ENCODE peak calls at places on chromosomes 16 and 17, in five cellular contexts. V is prostate gland, U is HCT116, H is transverse colon, D is K562. L is an unnamed sample. For H3K4me1, the result is how much of the 10 kb centered on the place peaks cover.

GRCh38 chr17:29524692-29525091 is 42.1 kb downstream of the ABHD15 start:
- DNase-seq in V (no peak), U (no peak), H (no peak), D (no peak), L (no peak)

GRCh38 chr16:4915226-4915761 is 21.7 kb downstream of the PPL start:
- DNase-seq in V (no peak), U (peak), H (no peak), D (no peak), L (peak)

GRCh38 chr17:28712037-28712704 is 483 bp upstream of the PROCA1 start:
- DNase-seq in V (no peak), U (no peak), H (peak), D (peak), L (no peak)

GRCh38 chr17:41785091-41785875 is 1.2 kb downstream of the JUP start:
- DNase-seq in V (no peak), U (no peak), H (peak), D (peak), L (no peak)

GRCh38 chr17:37089998-37090397 is 141.2 kb downstream of the AATF start:
- DNase-seq in V (no peak), U (no peak), H (no peak), D (no peak), L (no peak)

GRCh38 chr17:34710226-34710625 is 130.8 kb downstream of the TMEM132E start:
- DNase-seq in V (no peak), U (no peak), H (no peak), D (no peak), L (no peak)

GRCh38 chr16:84484579-84485254 is 19.7 kb downstream of the MEAK7 start:
- DNase-seq in V (peak), U (peak), H (peak), D (peak), L (no peak)

GRCh38 chr17:7997186-7997585 is 5.2 kb upstream of the GUCY2D start:
- DNase-seq in V (no peak), U (peak), H (peak), D (no peak), L (peak)

GRCh38 chr16:5502467-5502869 is 404.9 kb upstream of the EEF2KMT start:
- DNase-seq in V (no peak), U (no peak), H (peak), D (peak), L (no peak)

GRCh38 chr17:4335185-4335584 is 31.3 kb downstream of the UBE2G1 start:
- DNase-seq in V (no peak), U (no peak), H (no peak), D (no peak), L (no peak)

GRCh38 chr16:1390239-1390638 is 24.3 kb downstream of the UNKL start:
- DNase-seq in V (no peak), U (no peak), H (no peak), D (no peak), L (no peak)

GRCh38 chr16:70375636-70376611 is 29.2 kb downstream of the DDX19A start:
- DNase-seq in V (no peak), U (no peak), H (no peak), D (no peak), L (no peak)

GRCh38 chr16:69270831-69271230 is 40.3 kb upstream of the VPS4A start:
- DNase-seq in V (no peak), U (no peak), H (no peak), D (no peak), L (no peak)

GRCh38 chr16:10120953-10121352 is 61.3 kb downstream of the GRIN2A start:
- DNase-seq in V (no peak), U (no peak), H (no peak), D (no peak), L (no peak)

GRCh38 chr17:76598004-76598439 is 12.4 kb upstream of the ST6GALNAC2 start:
- DNase-seq in V (no peak), U (no peak), H (no peak), D (no peak), L (no peak)

GRCh38 chr17:67629963-67630320 is 87.8 kb upstream of the NOL11 start:
- DNase-seq in V (no peak), U (peak), H (no peak), D (no peak), L (no peak)

GRCh38 chr17:18143044-18143936 is 34.7 kb downstream of the MYO15A start:
- DNase-seq in V (no peak), U (no peak), H (no peak), D (peak), L (no peak)

GRCh38 chr17:57994436-57994835 is 6.4 kb upstream of the VEZF1 start:
- DNase-seq in V (no peak), U (no peak), H (no peak), D (no peak), L (no peak)

GRCh38 chr16:17331071-17331521 is 139.7 kb downstream of the XYLT1 start:
- DNase-seq in V (no peak), U (no peak), H (no peak), D (no peak), L (peak)

DNA sequence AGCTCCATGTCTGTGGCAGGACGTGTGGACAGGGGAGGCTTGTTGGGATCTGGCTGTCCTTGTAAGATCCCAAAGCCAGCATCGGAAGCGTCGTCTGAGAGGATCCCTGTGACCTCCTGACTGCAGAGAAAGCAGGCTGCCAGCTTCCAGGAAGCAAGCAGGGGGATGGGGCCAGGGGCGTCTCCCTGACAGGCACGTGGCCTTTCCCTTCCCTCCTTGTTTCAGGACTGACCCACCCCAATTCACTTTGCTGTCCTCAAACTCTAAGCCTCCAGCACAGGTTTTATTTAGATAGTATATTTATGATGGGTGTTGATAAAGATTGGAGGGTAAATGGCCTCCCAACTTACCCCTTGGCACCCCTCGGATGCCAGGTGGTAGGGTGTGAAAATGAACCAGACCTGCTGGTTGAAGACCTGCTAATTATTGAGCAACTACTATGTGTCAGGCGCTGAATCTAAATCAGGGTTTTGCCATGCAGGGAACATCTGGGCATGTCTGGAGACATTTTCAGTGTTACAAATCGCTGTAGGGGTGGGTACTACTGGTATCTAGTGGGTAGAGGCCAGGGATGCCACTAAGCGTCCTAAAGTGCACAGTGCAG is 24.5 kb downstream of the SOCS1 start:
- DNase-seq in V (no peak), U (no peak), H (no peak), D (peak), L (no peak)
- H3K4me1 ChIP-seq in V (under half), U (under half), H (under half), D (under half), L (under half)

DNA sequence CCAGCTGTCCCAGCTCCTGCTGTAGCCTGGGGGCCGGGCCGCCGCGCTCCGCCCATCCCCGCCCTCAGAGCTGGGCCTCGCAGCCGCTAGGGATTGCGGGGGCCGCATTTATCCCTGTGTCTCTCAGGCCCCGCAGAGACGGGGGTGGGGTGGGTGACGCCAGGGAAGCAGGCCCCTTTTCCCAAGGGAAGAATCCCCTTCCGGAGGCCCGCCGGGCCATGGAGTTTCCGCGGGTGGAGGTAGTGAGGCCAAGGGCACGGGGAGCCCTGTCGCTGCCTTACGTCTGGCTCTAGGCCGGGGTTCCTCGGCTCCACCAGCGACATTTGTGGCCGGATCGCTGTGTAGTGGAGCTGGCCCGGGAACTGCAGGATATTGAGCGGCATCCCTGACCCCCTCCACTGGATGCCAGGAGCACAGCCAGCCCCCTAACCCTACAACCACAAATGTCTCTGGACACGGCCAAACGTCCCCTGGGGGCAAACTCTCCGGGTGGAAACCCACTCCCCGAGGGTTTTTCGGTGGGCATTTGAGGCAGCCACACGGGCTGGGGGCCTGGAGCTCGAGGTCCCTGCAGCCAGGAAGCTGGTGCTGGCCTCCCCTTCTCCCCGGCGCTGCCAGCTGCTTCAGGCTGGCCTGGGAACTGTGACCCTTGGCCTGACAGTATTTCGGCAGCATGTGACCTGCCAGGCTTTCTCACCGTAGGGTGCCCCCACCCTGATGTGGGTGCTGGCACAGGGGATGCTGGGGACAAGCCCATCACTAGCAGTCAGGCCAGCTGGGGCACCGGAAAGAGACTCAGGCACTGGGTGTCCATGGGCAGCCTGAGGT is 12.0 kb upstream of the CD300A start:
- DNase-seq in V (peak), U (peak), H (peak), D (no peak), L (peak)
- TF ChIP-seq POLR2A in V (peak), U (no peak), H (peak), D (peak), L (peak)

GRCh38 chr17:78110363-78111011 is 18.1 kb downstream of the TMC6 start:
- DNase-seq in V (no peak), U (no peak), H (no peak), D (no peak), L (no peak)
- TF ChIP-seq POLR2AphosphoS5 in V (no peak), U (no peak), H (no peak), D (no peak), L (no peak)

GRCh38 chr16:67174706-67175231 is 4.4 kb downstream of the NOL3 start:
- DNase-seq in V (no peak), U (no peak), H (no peak), D (no peak), L (no peak)
- H3K4me1 ChIP-seq in V (under half), U (half or more), H (under half), D (half or more), L (half or more)

GRCh38 chr17:81917565-81918332 is at the start of gene SIRT7:
- DNase-seq in V (peak), U (peak), H (peak), D (peak), L (peak)
- TF ChIP-seq POLR2A in V (peak), U (peak), H (peak), D (no peak), L (no peak)

GRCh38 chr17:63707151-63707550 is 7.2 kb upstream of the LIMD2 start:
- DNase-seq in V (no peak), U (no peak), H (no peak), D (no peak), L (no peak)
- TF ChIP-seq POLR2AphosphoS5 in V (no peak), U (no peak), H (no peak), D (no peak), L (no peak)

DNA sequence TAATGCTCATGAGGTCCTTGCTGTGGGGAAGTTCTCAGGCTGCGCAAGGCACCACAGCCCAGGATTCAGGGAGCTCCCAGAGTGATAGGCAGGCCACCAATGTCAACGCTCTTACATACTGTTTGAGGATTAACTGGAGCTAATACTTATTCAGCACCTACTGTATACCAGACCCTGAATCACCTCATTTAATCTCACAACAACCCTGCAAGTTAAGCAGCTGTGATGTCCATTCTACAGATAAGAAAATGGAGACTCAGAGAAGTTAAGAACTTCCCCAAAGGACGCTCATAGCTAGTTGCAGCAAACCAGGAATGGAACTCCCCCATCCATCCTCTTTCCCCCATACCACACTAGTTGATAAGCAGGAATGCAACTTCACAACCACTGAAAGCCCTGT is 25.5 kb upstream of the CCR7 start:
- DNase-seq in V (no peak), U (no peak), H (no peak), D (no peak), L (no peak)
- H3K4me1 ChIP-seq in V (under half), U (under half), H (under half), D (under half), L (under half)

L was measured in sigmoid colon.